ENCODE peak calls at places on chromosome 4, in nine cellular contexts. One of them, this sample, is unnamed.

GRCh38 chr4:16202598-16202997 is 23.7 kb downstream of the TAPT1 start:
- DNase-seq in lower lobe of right lung: no peak
- DNase-seq in activated T-cell treated with anti-CD3 and anti-CD28 coated beads for 1 hour: no peak
- DNase-seq in kidney tubule cell: no peak
- DNase-seq in HT1080: no peak
- DNase-seq in EL: no peak
- DNase-seq in activated CD4-positive, alpha-beta T cell treated with anti-CD3 and anti-CD28 coated beads, Interleukin-2, amount 10 ng/mL, durations not matched to agents 7 days and 5 days: no peak
- DNase-seq in MV-4-11: no peak
- DNase-seq in AG08395: no peak
- DNase-seq in this sample: no peak

GRCh38 chr4:8538703-8539567 is 41.3 kb upstream of the GPR78 start:
- DNase-seq in lower lobe of right lung: no peak
- DNase-seq in activated T-cell treated with anti-CD3 and anti-CD28 coated beads for 1 hour: no peak
- DNase-seq in kidney tubule cell: peak; percentile 94
- DNase-seq in HT1080: peak; percentile 88
- DNase-seq in EL: peak; percentile 86
- DNase-seq in activated CD4-positive, alpha-beta T cell treated with anti-CD3 and anti-CD28 coated beads, Interleukin-2, amount 10 ng/mL, durations not matched to agents 7 days and 5 days: no peak
- DNase-seq in MV-4-11: no peak
- DNase-seq in AG08395: peak; percentile 79
- DNase-seq in this sample: no peak

GRCh38 chr4:970046-970745 is 3.2 kb downstream of the DGKQ start:
- DNase-seq in lower lobe of right lung: no peak
- DNase-seq in activated T-cell treated with anti-CD3 and anti-CD28 coated beads for 1 hour: no peak
- DNase-seq in kidney tubule cell: no peak
- DNase-seq in HT1080: no peak
- DNase-seq in EL: no peak
- DNase-seq in activated CD4-positive, alpha-beta T cell treated with anti-CD3 and anti-CD28 coated beads, Interleukin-2, amount 10 ng/mL, durations not matched to agents 7 days and 5 days: no peak
- DNase-seq in MV-4-11: no peak
- DNase-seq in AG08395: no peak
- DNase-seq in this sample: no peak

GRCh38 chr4:74543983-74544382 is 99.0 kb downstream of the AREG start:
- DNase-seq in lower lobe of right lung: no peak
- DNase-seq in activated T-cell treated with anti-CD3 and anti-CD28 coated beads for 1 hour: no peak
- DNase-seq in kidney tubule cell: peak; percentile 62
- DNase-seq in HT1080: peak; percentile 48
- DNase-seq in EL: peak; percentile 53
- DNase-seq in activated CD4-positive, alpha-beta T cell treated with anti-CD3 and anti-CD28 coated beads, Interleukin-2, amount 10 ng/mL, durations not matched to agents 7 days and 5 days: no peak
- DNase-seq in MV-4-11: no peak
- DNase-seq in AG08395: peak; percentile 13
- DNase-seq in this sample: no peak

GRCh38 chr4:4379540-4380087 is 7.3 kb upstream of the NSG1 start:
- DNase-seq in lower lobe of right lung: no peak
- DNase-seq in activated T-cell treated with anti-CD3 and anti-CD28 coated beads for 1 hour: no peak
- DNase-seq in kidney tubule cell: no peak
- DNase-seq in HT1080: no peak
- DNase-seq in EL: no peak
- DNase-seq in activated CD4-positive, alpha-beta T cell treated with anti-CD3 and anti-CD28 coated beads, Interleukin-2, amount 10 ng/mL, durations not matched to agents 7 days and 5 days: no peak
- DNase-seq in MV-4-11: no peak
- DNase-seq in AG08395: no peak
- DNase-seq in this sample: no peak

GRCh38 chr4:119841361-119841760 is 212.8 kb upstream of the PDE5A start:
- DNase-seq in lower lobe of right lung: no peak
- DNase-seq in activated T-cell treated with anti-CD3 and anti-CD28 coated beads for 1 hour: no peak
- DNase-seq in kidney tubule cell: peak; percentile 82
- DNase-seq in HT1080: peak; percentile 53
- DNase-seq in EL: no peak
- DNase-seq in activated CD4-positive, alpha-beta T cell treated with anti-CD3 and anti-CD28 coated beads, Interleukin-2, amount 10 ng/mL, durations not matched to agents 7 days and 5 days: no peak
- DNase-seq in MV-4-11: no peak
- DNase-seq in AG08395: no peak
- DNase-seq in this sample: no peak

GRCh38 chr4:168475745-168476144 is 4.5 kb downstream of the DDX60L start:
- DNase-seq in lower lobe of right lung: no peak
- DNase-seq in activated T-cell treated with anti-CD3 and anti-CD28 coated beads for 1 hour: no peak
- DNase-seq in kidney tubule cell: peak; percentile 63
- DNase-seq in HT1080: peak; percentile 10
- DNase-seq in EL: no peak
- DNase-seq in activated CD4-positive, alpha-beta T cell treated with anti-CD3 and anti-CD28 coated beads, Interleukin-2, amount 10 ng/mL, durations not matched to agents 7 days and 5 days: no peak
- DNase-seq in MV-4-11: no peak
- DNase-seq in AG08395: no peak
- DNase-seq in this sample: no peak

GRCh38 chr4:102438873-102439614 is 62.1 kb upstream of the NFKB1 start:
- DNase-seq in lower lobe of right lung: no peak
- DNase-seq in activated T-cell treated with anti-CD3 and anti-CD28 coated beads for 1 hour: no peak
- DNase-seq in kidney tubule cell: peak; percentile 94
- DNase-seq in HT1080: peak; percentile 37
- DNase-seq in EL: peak; percentile 92
- DNase-seq in activated CD4-positive, alpha-beta T cell treated with anti-CD3 and anti-CD28 coated beads, Interleukin-2, amount 10 ng/mL, durations not matched to agents 7 days and 5 days: no peak
- DNase-seq in MV-4-11: no peak
- DNase-seq in AG08395: peak; percentile 80
- DNase-seq in this sample: peak; percentile 23

GRCh38 chr4:94803181-94803580 is 45.4 kb downstream of the BMPR1B start:
- DNase-seq in lower lobe of right lung: no peak
- DNase-seq in activated T-cell treated with anti-CD3 and anti-CD28 coated beads for 1 hour: no peak
- DNase-seq in kidney tubule cell: no peak
- DNase-seq in HT1080: peak; percentile 23
- DNase-seq in EL: no peak
- DNase-seq in activated CD4-positive, alpha-beta T cell treated with anti-CD3 and anti-CD28 coated beads, Interleukin-2, amount 10 ng/mL, durations not matched to agents 7 days and 5 days: no peak
- DNase-seq in MV-4-11: no peak
- DNase-seq in AG08395: peak; percentile 20
- DNase-seq in this sample: no peak

GRCh38 chr4:184448828-184449227 is 25.5 kb downstream of the IRF2 start:
- DNase-seq in lower lobe of right lung: peak; percentile 51
- DNase-seq in activated T-cell treated with anti-CD3 and anti-CD28 coated beads for 1 hour: no peak
- DNase-seq in kidney tubule cell: peak; percentile 65
- DNase-seq in HT1080: no peak
- DNase-seq in EL: peak; percentile 68
- DNase-seq in activated CD4-positive, alpha-beta T cell treated with anti-CD3 and anti-CD28 coated beads, Interleukin-2, amount 10 ng/mL, durations not matched to agents 7 days and 5 days: peak; percentile 12
- DNase-seq in MV-4-11: peak; percentile 85
- DNase-seq in AG08395: peak; percentile 80
- DNase-seq in this sample: peak; percentile 60

GRCh38 chr4:31020363-31020762 is 300.2 kb downstream of the PCDH7 start:
- DNase-seq in lower lobe of right lung: no peak
- DNase-seq in activated T-cell treated with anti-CD3 and anti-CD28 coated beads for 1 hour: no peak
- DNase-seq in kidney tubule cell: no peak
- DNase-seq in HT1080: no peak
- DNase-seq in EL: no peak
- DNase-seq in activated CD4-positive, alpha-beta T cell treated with anti-CD3 and anti-CD28 coated beads, Interleukin-2, amount 10 ng/mL, durations not matched to agents 7 days and 5 days: no peak
- DNase-seq in MV-4-11: no peak
- DNase-seq in AG08395: no peak
- DNase-seq in this sample: no peak

GRCh38 chr4:146643812-146644401 is 5.2 kb downstream of the POU4F2 start:
- DNase-seq in lower lobe of right lung: no peak
- DNase-seq in activated T-cell treated with anti-CD3 and anti-CD28 coated beads for 1 hour: no peak
- DNase-seq in kidney tubule cell: peak; percentile 39
- DNase-seq in HT1080: peak; percentile 24
- DNase-seq in EL: no peak
- DNase-seq in activated CD4-positive, alpha-beta T cell treated with anti-CD3 and anti-CD28 coated beads, Interleukin-2, amount 10 ng/mL, durations not matched to agents 7 days and 5 days: no peak
- DNase-seq in MV-4-11: no peak
- DNase-seq in AG08395: peak; percentile 22
- DNase-seq in this sample: no peak